ENCODE peak calls at places on chromosomes 4 and X, in six cellular contexts. T is lower lobe of right lung; W is testis; Q is CD4-positive, alpha-beta T cell; G is GM23338; C is fibroblast of mammary gland. Z is an unnamed sample.

GRCh38 chr4:1987721-1988326 is 20.9 kb downstream of the NELFA start:
- DNase-seq in C (no peak), T (no peak), G (no peak), W (no peak), Q (no peak), Z (no peak)

GRCh38 chr4:13872145-13872544 is 244.6 kb upstream of the BOD1L1 start:
- DNase-seq in W (no peak), T (no peak), C (peak; percentile 68), Q (no peak), G (no peak), Z (no peak)

GRCh38 chrX:150456466-150456865 is 93.3 kb downstream of the MAMLD1 start:
- DNase-seq in W (no peak), Q (no peak), C (no peak), G (no peak), T (no peak), Z (no peak)

GRCh38 chr4:791866-792630 is 33.9 kb downstream of the CPLX1 start:
- DNase-seq in G (peak; percentile 85), C (no peak), Q (peak; percentile 20), T (peak; percentile 60), W (peak; percentile 68), Z (peak; percentile 87)

GRCh38 chr4:113504422-113504821 is 257.1 kb downstream of the CAMK2D start:
- DNase-seq in Q (no peak), W (no peak), G (no peak), T (no peak), C (no peak), Z (no peak)

GRCh38 chrX:110733166-110733565 is 62.5 kb downstream of the CHRDL1 start:
- DNase-seq in T (no peak), G (no peak), C (peak; percentile 81), Q (no peak), W (no peak), Z (no peak)

GRCh38 chr4:184016742-184017668 is 111.9 kb downstream of the STOX2 start:
- DNase-seq in Q (no peak), C (no peak), G (no peak), T (no peak), W (no peak), Z (no peak)

GRCh38 chrX:24396930-24397277 is 36.5 kb downstream of the SUPT20HL1 start:
- DNase-seq in W (no peak), Q (no peak), T (no peak), G (no peak), C (no peak), Z (no peak)

GRCh38 chrX:94551831-94552230 is 877.8 kb downstream of the FAM133A start:
- DNase-seq in C (no peak), W (no peak), Q (no peak), G (no peak), T (no peak), Z (no peak)

GRCh38 chr4:177177446-177178160 is 132.1 kb upstream of the NEIL3 start:
- DNase-seq in W (no peak), G (no peak), Q (no peak), C (peak; percentile 57), T (no peak), Z (no peak)

GRCh38 chr4:89129080-89129640 is 17.8 kb downstream of the TIGD2 start:
- DNase-seq in Q (no peak), G (no peak), W (no peak), C (no peak), T (no peak), Z (no peak)

GRCh38 chr4:3364199-3364598 is 71.4 kb downstream of the RGS12 start:
- DNase-seq in G (no peak), W (no peak), C (no peak), Q (no peak), T (no peak), Z (no peak)

GRCh38 chr4:79855081-79855480 is 217.9 kb downstream of the ANTXR2 start:
- DNase-seq in C (no peak), W (no peak), G (no peak), Q (no peak), T (no peak), Z (no peak)

GRCh38 chr4:145230726-145231125 is 50.3 kb upstream of the OTUD4 start:
- DNase-seq in W (no peak), T (no peak), G (no peak), C (peak; percentile 82), Q (no peak), Z (no peak)

GRCh38 chrX:16633754-16634153 is 16.2 kb upstream of the S100G start:
- DNase-seq in T (no peak), W (no peak), G (no peak), C (peak; percentile 14), Q (no peak), Z (no peak)

GRCh38 chr4:6071959-6072720 is 53.9 kb upstream of the C4orf50 start:
- DNase-seq in C (no peak), W (no peak), Q (no peak), G (no peak), T (peak; percentile 66), Z (no peak)

GRCh38 chr4:76420311-76420710 is 630 bp downstream of the CCDC158 start:
- DNase-seq in W (no peak), G (peak; percentile 47), T (no peak), C (no peak), Q (no peak), Z (no peak)
- TF ChIP-seq CTCF in W (no peak), G (no peak), T (no peak), C (no peak), Q (no peak), Z (no peak)

GRCh38 chr4:187739771-187740170 is 255.8 kb upstream of the ZFP42 start:
- DNase-seq in W (no peak), G (no peak), Q (no peak), C (no peak), T (no peak), Z (no peak)
- TF ChIP-seq CTCF in W (no peak), G (no peak), Q (no peak), C (no peak), T (no peak), Z (no peak)

GRCh38 chrX:113947548-113947947 is 636.3 kb upstream of the HTR2C start:
- DNase-seq in Q (no peak), G (peak; percentile 47), W (no peak), C (no peak), T (no peak), Z (no peak)
- TF ChIP-seq CTCF in Q (no peak), G (peak; percentile 38), W (no peak), C (no peak), T (no peak), Z (no peak)

GRCh38 chrX:30525732-30526131 is 51.8 kb downstream of the TASL start:
- DNase-seq in W (no peak), Q (no peak), G (no peak), T (no peak), C (no peak), Z (no peak)

DNA sequence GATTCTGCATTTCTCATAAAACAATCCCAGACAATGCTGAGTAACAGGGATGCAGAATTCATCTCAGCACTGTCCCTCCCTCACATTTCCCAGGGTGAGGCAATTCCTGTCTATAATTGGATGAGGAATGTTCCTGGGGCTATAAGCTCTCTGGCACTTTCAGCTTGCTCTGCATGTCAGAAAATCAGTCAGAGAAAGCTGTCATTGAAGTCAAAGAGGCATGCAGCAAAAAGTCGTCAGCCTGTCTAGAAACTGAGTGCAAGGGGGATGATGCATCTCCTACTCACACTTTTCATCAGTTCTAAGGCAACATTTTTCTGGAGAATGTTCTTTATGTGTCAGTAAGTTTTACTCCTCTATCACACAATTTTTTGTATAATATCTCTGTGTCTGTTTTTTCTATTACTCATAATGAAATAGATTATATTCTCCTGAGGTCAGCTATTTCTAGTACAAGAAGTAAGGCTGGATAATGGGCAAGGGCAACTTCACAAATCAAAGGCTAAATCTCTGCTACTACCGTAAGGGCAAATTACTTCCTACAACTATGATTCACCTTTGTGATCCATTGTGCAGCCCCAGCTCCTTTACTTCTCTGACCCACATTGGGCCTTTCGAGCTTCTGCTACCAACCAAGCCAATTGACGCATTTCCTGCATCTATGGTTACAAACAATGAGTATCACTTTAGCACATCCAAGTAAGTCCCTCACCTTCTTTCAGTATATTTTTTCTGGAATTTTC is 56.0 kb downstream of the TASL start:
- DNase-seq in G (no peak), W (no peak), Q (no peak), T (no peak), C (peak; percentile 48), Z (no peak)
- TF ChIP-seq CTCF in G (no peak), W (no peak), Q (no peak), T (no peak), C (no peak), Z (no peak)

DNA sequence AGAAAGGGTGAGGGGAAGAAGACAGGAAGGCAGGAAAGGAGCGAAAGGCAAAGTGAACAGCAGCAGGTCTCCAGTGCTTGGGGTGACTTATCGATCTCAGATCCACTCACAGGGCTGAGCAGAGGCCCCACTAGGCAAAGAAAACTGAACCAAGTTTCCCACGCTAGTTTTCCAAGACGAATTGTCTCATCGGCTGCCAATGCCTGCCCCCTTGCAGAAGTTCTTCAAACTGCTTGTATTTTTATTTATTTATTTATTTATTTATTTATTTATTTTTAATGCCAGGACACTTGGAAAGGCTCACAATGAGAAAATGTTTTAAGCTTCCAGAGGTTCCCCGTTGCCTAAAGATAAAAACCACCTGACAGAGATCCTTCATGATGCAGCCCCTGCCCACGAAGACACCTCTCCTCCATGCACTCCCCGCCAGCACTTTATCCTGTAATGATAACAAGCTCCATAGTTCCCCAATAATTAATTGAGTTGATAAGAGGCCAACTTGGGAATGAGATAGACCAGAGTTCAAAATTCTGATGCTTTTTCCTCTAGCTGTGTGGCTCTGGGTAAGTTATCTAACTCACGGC is 43.2 kb downstream of the QDPR start:
- DNase-seq in G (peak; percentile 67), W (peak; percentile 31), Q (no peak), C (peak; percentile 69), T (no peak), Z (no peak)
- TF ChIP-seq CTCF in G (peak; percentile 57), W (no peak), Q (peak; percentile 59), C (peak; percentile 53), T (peak; percentile 54), Z (peak; percentile 82)

DNA sequence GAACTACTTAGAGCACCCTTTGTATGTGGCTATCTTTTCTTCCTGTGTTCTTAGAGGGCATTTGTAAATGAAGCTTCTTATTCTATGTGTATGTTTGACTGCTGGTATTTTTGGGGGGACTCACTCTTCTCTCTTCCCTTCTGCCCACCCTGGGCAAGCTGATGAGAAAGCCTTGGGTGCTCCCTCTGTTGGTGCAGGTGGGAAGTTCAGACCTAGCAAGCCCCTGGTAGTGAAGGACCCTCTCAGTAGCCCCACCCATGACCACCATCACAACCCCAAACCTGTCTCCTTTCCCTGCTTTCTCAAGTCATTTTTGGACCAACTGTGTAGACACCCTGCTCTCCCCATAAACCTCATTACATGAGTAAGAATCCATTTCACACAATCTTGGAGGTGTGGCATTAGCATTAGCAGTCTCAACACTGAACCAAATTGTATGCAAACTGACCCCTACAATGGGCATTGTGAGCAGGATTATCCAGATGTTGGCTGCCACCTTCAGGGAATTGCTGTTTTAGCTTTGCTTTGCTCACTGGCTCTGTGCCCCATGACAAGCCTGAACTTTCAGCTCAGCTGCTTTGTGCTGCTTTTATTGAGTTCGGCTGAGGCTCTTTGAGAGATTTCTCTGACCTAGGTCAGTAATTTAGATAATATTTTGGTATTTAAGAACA is 27.9 kb downstream of the TRIM61 start:
- DNase-seq in W (no peak), G (peak; percentile 65), T (no peak), C (peak; percentile 50), Q (no peak), Z (no peak)
- TF ChIP-seq CTCF in W (no peak), G (peak; percentile 72), T (no peak), C (peak; percentile 35), Q (no peak), Z (peak; percentile 10)

GRCh38 chr4:40065010-40065409 is 8.4 kb downstream of the N4BP2 start:
- DNase-seq in T (no peak), G (no peak), Q (no peak), C (no peak), W (no peak), Z (no peak)
- TF ChIP-seq CTCF in T (no peak), G (no peak), Q (no peak), C (no peak), W (no peak), Z (no peak)